ENCODE peak calls at places on chromosomes 3 and 15, in five cellular contexts. R is A549, F is ovary, D is heart left ventricle, Y is body of pancreas. S is an unnamed sample.

GRCh38 chr15:95845862-95846515 is 484.5 kb upstream of the NR2F2 start:
- DNase-seq in R (no peak), F (peak), D (peak), Y (no peak), S (peak)

GRCh38 chr15:80177151-80177550 is 24.4 kb downstream of the FAH start:
- DNase-seq in R (no peak), F (no peak), D (no peak), Y (no peak), S (no peak)

GRCh38 chr3:69032137-69032536 is 18.7 kb upstream of the EOGT start:
- DNase-seq in R (no peak), F (no peak), D (no peak), Y (no peak), S (no peak)

GRCh38 chr15:68368731-68369435 is 63.1 kb downstream of the ITGA11 start:
- DNase-seq in R (no peak), F (peak), D (no peak), Y (no peak), S (no peak)

GRCh38 chr3:11522398-11522715 is 121.4 kb downstream of the VGLL4 start:
- DNase-seq in R (no peak), F (no peak), D (peak), Y (no peak), S (no peak)

GRCh38 chr3:196378442-196378841 is 40.3 kb upstream of the TM4SF19 start:
- DNase-seq in R (no peak), F (no peak), D (no peak), Y (no peak), S (no peak)

GRCh38 chr3:73618461-73618860 is 6.3 kb downstream of the PDZRN3 start:
- DNase-seq in R (no peak), F (no peak), D (no peak), Y (no peak), S (no peak)

GRCh38 chr3:155019576-155019975 is 60.5 kb upstream of the MME start:
- DNase-seq in R (no peak), F (no peak), D (no peak), Y (no peak), S (no peak)

GRCh38 chr3:46695177-46695961 is 1.9 kb upstream of the ALS2CL start:
- DNase-seq in R (peak), F (peak), D (peak), Y (peak), S (peak)

GRCh38 chr15:94972314-94972713 is 741.0 kb downstream of the MCTP2 start:
- DNase-seq in R (no peak), F (no peak), D (no peak), Y (no peak), S (no peak)

GRCh38 chr3:124360626-124361025 is 368.7 kb upstream of the ROPN1 start:
- DNase-seq in R (no peak), F (no peak), D (no peak), Y (no peak), S (no peak)

GRCh38 chr15:40235201-40235890 is 3.5 kb upstream of the PAK6 start:
- DNase-seq in R (no peak), F (no peak), D (no peak), Y (no peak), S (no peak)

GRCh38 chr15:79339588-79340314 is 28.8 kb downstream of the TMED3 start:
- DNase-seq in R (peak), F (no peak), D (no peak), Y (no peak), S (no peak)

GRCh38 chr3:125394406-125394805 is 19.3 kb upstream of the ZNF148 start:
- DNase-seq in R (no peak), F (no peak), D (no peak), Y (no peak), S (no peak)

GRCh38 chr15:69035918-69036258 is 21.4 kb downstream of the NOX5 start:
- DNase-seq in R (no peak), F (no peak), D (no peak), Y (no peak), S (no peak)

GRCh38 chr3:41223078-41223477 is 23.8 kb downstream of the CTNNB1 start:
- DNase-seq in R (no peak), F (no peak), D (no peak), Y (no peak), S (no peak)

GRCh38 chr3:186722457-186722856 is 5.3 kb downstream of the KNG1 start:
- DNase-seq in R (peak), F (no peak), D (no peak), Y (peak), S (no peak)

GRCh38 chr3:157700405-157700804 is 197.2 kb upstream of the VEPH1 start:
- DNase-seq in R (peak), F (no peak), D (no peak), Y (no peak), S (no peak)

GRCh38 chr15:82540984-82541431 is 751 bp upstream of the RPS17 start:
- DNase-seq in R (no peak), F (peak), D (no peak), Y (peak), S (peak)

GRCh38 chr3:158165730-158166129 is 55.8 kb downstream of the RSRC1 start:
- DNase-seq in R (no peak), F (no peak), D (no peak), Y (no peak), S (no peak)

GRCh38 chr3:70519913-70520659 is 207.6 kb upstream of the MDFIC2 start:
- DNase-seq in R (no peak), F (no peak), D (no peak), Y (no peak), S (no peak)

GRCh38 chr15:61530769-61531168 is 301.7 kb upstream of the RORA start:
- DNase-seq in R (no peak), F (no peak), D (no peak), Y (no peak), S (no peak)

GRCh38 chr3:154598166-154598565 is 168.2 kb upstream of the GPR149 start:
- DNase-seq in R (no peak), F (no peak), D (no peak), Y (no peak), S (no peak)

GRCh38 chr15:66294157-66294931 is 976 bp downstream of the DIS3L start:
- DNase-seq in R (peak), F (no peak), D (no peak), Y (peak), S (no peak)

GRCh38 chr3:194876403-194877165 is 190.9 kb downstream of the FAM43A start:
- DNase-seq in R (no peak), F (no peak), D (no peak), Y (no peak), S (no peak)

GRCh38 chr3:196533260-196533681 is 18.1 kb upstream of the SMCO1 start:
- DNase-seq in R (no peak), F (no peak), D (no peak), Y (no peak), S (no peak)

GRCh38 chr3:117281371-117281770 is 571.8 kb downstream of the TUSC7 start:
- DNase-seq in R (no peak), F (no peak), D (no peak), Y (no peak), S (no peak)

GRCh38 chr3:172257638-172258400 is 190.4 kb downstream of the GHSR start:
- DNase-seq in R (peak), F (no peak), D (no peak), Y (no peak), S (no peak)

GRCh38 chr3:168095611-168096209 is at the start of gene GOLIM4:
- DNase-seq in R (peak), F (peak), D (peak), Y (peak), S (peak)

GRCh38 chr15:75508741-75509532 is 57.4 kb upstream of the SIN3A start:
- DNase-seq in R (peak), F (no peak), D (no peak), Y (peak), S (no peak)

GRCh38 chr3:22361465-22361864 is 610.5 kb upstream of the ZNF385D start:
- DNase-seq in R (no peak), F (no peak), D (no peak), Y (no peak), S (no peak)

GRCh38 chr3:75938921-75939320 is 153.6 kb upstream of the ZNF717 start:
- DNase-seq in R (no peak), F (no peak), D (no peak), Y (no peak), S (no peak)

GRCh38 chr15:98904466-98905048 is 103.0 kb downstream of the PGPEP1L start:
- DNase-seq in R (peak), F (no peak), D (no peak), Y (no peak), S (no peak)

GRCh38 chr3:99934984-99935797 is 117.5 kb downstream of the CMSS1 start:
- DNase-seq in R (peak), F (no peak), D (peak), Y (no peak), S (no peak)

DNA sequence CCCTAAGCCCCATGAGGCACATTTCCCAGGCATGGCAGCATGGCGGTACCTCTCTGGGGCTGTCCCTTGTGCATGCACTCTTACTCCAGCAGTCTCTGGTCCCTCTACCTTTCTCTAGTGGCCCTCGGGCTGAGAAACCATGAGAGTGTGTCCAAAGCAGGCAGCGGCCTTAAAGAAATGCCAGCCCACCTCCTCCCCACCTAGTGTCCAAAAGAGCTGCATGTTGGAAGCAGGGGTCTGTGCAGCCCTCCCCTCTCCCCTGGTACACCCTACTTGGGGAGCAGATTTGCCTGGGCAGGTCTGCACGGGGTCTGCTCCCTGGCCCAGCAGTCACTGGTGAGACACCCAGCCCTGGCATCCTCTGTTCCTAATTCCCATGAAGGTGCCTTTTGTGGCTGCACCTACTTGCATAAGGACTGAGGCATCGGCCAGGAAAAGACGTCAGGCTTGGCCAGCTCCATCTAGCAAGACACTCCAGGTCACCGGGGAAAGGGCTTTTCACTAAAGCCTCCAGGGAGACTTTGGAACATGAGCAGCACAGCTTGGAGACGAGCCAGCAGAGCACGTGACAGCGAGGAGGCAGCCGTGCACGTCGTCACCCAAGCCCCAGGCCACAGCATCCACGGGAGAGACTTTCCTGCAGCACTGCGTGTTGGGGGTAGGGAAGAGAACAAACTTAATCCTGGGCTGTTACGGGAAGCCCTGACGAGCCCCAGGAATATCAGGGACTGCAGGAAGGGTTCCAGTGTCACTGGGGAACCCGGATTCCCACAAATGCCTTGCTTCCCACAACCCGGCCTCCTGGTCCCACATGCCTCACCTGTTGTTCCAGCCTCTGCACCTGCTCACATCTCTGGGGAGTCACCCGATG is 38.8 kb downstream of the TM2D3 start:
- DNase-seq in R (no peak), F (peak), D (peak), Y (peak), S (no peak)
- TF ChIP-seq POLR2A in R (no peak), F (no peak), D (no peak), Y (no peak), S (no peak)

GRCh38 chr15:51718745-51719144 is 18.7 kb downstream of the LYSMD2 start:
- DNase-seq in R (no peak), F (no peak), D (no peak), Y (no peak), S (no peak)
- H3K27ac ChIP-seq in R (no peak), F (no peak), D (no peak), Y (no peak), S (no peak)

GRCh38 chr15:60399246-60399915 is 1.6 kb upstream of the ANXA2 start:
- DNase-seq in R (no peak), F (peak), D (no peak), Y (no peak), S (no peak)
- H3K4me3 ChIP-seq in R (peak), F (no peak), D (no peak), Y (no peak), S (no peak)

DNA sequence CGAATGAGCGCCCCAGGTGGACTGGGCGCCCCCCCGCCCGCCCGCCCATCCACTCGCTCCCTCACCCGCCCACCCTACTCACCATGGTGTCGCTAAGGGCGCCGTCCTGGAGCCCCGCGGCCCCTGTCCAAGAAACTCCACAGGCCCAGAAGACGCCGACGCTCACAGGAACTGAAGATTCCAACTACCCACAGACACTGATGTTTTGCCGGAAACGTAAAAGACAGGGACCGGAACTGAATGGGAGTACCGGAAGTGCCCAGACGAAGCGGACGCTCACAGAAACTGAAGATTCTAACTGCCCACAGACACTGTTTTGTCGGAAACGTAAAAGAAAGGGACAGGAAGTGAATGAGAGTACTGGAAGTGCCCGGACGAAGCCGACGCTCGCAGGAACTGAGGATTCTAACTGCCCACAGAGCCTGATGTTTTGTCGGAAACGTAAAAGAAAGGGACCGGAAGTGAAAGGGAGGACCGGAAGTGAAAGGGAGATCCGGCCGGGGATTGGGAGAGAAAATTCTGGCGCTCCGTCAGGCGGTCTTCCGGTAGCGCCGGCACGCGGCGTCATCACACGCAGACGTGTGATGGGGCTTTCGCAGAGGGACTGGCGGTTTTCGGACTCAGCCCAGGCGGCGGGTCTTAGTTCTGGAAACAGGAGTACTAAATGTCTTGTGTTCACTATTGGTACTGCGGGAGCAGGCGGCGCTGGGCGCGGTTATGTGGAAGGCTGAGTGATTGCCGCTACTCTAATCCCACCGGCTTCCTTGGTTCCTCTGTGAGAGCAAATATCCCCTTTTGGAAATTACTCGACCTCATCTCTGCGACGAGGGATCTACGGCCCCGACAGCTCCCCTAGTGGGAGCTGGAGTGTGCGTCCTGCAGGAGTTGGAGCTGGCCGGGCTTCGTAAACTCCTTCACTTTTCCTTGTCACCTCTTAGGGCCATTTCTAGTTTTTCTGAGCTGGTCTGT is at the start of gene ISY1:
- DNase-seq in R (peak), F (peak), D (peak), Y (peak), S (peak)
- TF ChIP-seq POLR2A in R (peak), F (peak), D (no peak), Y (peak), S (no peak)

GRCh38 chr15:70158309-70158995 is 60.7 kb upstream of the TLE3 start:
- DNase-seq in R (no peak), F (no peak), D (no peak), Y (no peak), S (no peak)

GRCh38 chr15:70160803-70161565 is 63.3 kb upstream of the TLE3 start:
- DNase-seq in R (no peak), F (no peak), D (peak), Y (peak), S (no peak)

GRCh38 chr15:70160267-70160666 is 62.5 kb upstream of the TLE3 start:
- DNase-seq in R (no peak), F (no peak), D (no peak), Y (no peak), S (no peak)

GRCh38 chr15:70158996-70159355 is 61.3 kb upstream of the TLE3 start:
- DNase-seq in R (no peak), F (no peak), D (no peak), Y (no peak), S (no peak)

GRCh38 chr15:70159397-70160009 is 61.8 kb upstream of the TLE3 start:
- DNase-seq in R (no peak), F (no peak), D (no peak), Y (peak), S (no peak)
- H3K27ac ChIP-seq in R (no peak), F (no peak), D (no peak), Y (no peak), S (no peak)

GRCh38 chr15:44193651-44194396 is 1.2 kb downstream of the FRMD5 start:
- DNase-seq in R (no peak), F (no peak), D (no peak), Y (no peak), S (no peak)
- H3K4me3 ChIP-seq in R (peak), F (peak), D (peak), Y (no peak), S (peak)

GRCh38 chr15:56918046-56918906 is at the start of gene TCF12:
- DNase-seq in R (peak), F (peak), D (peak), Y (peak), S (peak)

GRCh38 chr15:56916825-56917477 is 1.5 kb upstream of the TCF12 start:
- DNase-seq in R (no peak), F (no peak), D (no peak), Y (peak), S (no peak)

GRCh38 chr15:56919708-56920637 is 1.5 kb downstream of the TCF12 start:
- DNase-seq in R (peak), F (peak), D (peak), Y (peak), S (no peak)

GRCh38 chr15:56917652-56918045 is 795 bp upstream of the TCF12 start:
- DNase-seq in R (no peak), F (no peak), D (peak), Y (no peak), S (no peak)

DNA sequence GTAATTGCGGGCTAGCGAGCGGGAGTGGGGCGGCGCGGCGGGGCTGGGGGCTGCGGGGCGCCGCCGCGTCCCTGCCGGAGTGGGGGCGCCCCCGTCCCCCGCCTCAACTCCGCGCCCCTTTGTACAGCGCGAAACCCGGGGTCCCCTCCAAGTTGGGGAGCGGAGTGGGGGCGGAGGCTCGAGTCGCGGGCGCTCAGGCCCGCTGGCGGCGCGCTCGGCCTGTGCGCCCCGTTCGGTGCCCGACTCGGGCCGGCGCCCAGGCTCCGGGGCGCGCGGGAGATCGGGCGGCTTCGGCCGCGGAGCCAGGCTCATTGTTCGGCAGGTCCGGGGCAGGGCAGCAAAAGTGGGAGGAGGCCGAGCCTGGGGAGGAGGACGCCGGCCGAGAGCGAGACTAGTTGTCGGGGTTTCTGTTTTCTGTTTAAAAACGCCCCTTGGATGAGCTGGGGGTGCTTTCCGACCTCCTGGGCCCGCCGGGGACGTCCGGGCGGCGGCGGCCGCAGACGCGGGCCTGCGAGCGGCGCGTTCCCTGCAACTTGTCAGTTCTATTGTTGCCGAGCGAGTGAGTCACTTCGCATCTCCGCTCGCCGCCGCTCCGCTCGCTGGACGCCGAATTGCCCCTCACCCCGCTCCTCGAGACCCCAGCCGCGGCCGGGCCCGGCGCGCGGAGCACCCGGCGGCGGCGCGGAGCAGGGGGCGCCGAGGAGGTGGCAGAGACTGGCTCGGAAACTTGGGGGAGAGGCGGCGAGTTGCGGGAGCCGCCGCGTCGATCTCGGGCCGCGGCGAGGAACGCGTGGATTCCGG is 663 bp downstream of the TCF12 start:
- DNase-seq in R (peak), F (peak), D (peak), Y (peak), S (peak)
- TF ChIP-seq POLR2A in R (peak), F (no peak), D (no peak), Y (peak), S (no peak)

GRCh38 chr15:23424111-23424904 is 22.7 kb downstream of the GOLGA6L2 start:
- DNase-seq in R (no peak), F (no peak), D (no peak), Y (no peak), S (no peak)
- H3K27ac ChIP-seq in R (peak), F (no peak), D (no peak), Y (no peak), S (no peak)

GRCh38 chr15:74400313-74400850 is 32.9 kb upstream of the CYP11A1 start:
- DNase-seq in R (no peak), F (no peak), D (no peak), Y (no peak), S (no peak)
- H3K4me3 ChIP-seq in R (no peak), F (no peak), D (no peak), Y (no peak), S (no peak)

GRCh38 chr3:14540209-14540575 is at the start of gene GRIP2:
- DNase-seq in R (no peak), F (no peak), D (peak), Y (no peak), S (peak)

GRCh38 chr3:14543446-14543845 is 3.3 kb upstream of the GRIP2 start:
- DNase-seq in R (no peak), F (no peak), D (no peak), Y (no peak), S (peak)

GRCh38 chr3:14540821-14541385 is 761 bp upstream of the GRIP2 start:
- DNase-seq in R (no peak), F (no peak), D (no peak), Y (no peak), S (peak)

GRCh38 chr3:14542656-14543055 is 2.5 kb upstream of the GRIP2 start:
- DNase-seq in R (no peak), F (no peak), D (no peak), Y (no peak), S (no peak)

GRCh38 chr3:14541646-14542045 is 1.5 kb upstream of the GRIP2 start:
- DNase-seq in R (no peak), F (no peak), D (no peak), Y (no peak), S (no peak)
- TF ChIP-seq POLR2A in R (no peak), F (no peak), D (no peak), Y (no peak), S (no peak)

S was measured in spleen.